ENCODE peak calls at places on chromosomes 13 and 19, in five cellular contexts. One of them, this sample, is unnamed.

GRCh38 chr19:41521860-41522555 is 54.0 kb upstream of the CEACAM21 start:
- DNase-seq in fibroblast of the conjunctiva: no peak
- DNase-seq in stimulated activated CD4-positive, alpha-beta T cell treated with anti-CD3 and anti-CD28 coated beads, TNF-alpha, amount 100 ng/mL, for 24 hours: peak; percentile 33
- DNase-seq in NCI-H748 treated with DMSO at 0.1 percent for 48 hours: no peak
- DNase-seq in non-pigmented ciliary epithelial cell: no peak
- DNase-seq in this sample: no peak

GRCh38 chr13:25468330-25469178 is 96.8 kb downstream of the ATP8A2 start:
- DNase-seq in NCI-H748 treated with DMSO at 0.1 percent for 48 hours: peak; percentile 93
- DNase-seq in fibroblast of the conjunctiva: no peak
- DNase-seq in non-pigmented ciliary epithelial cell: no peak
- DNase-seq in stimulated activated CD4-positive, alpha-beta T cell treated with anti-CD3 and anti-CD28 coated beads, TNF-alpha, amount 100 ng/mL, for 24 hours: peak; percentile 29
- DNase-seq in this sample: no peak

GRCh38 chr13:88456155-88456554 is 785.0 kb downstream of the SLITRK5 start:
- DNase-seq in non-pigmented ciliary epithelial cell: no peak
- DNase-seq in NCI-H748 treated with DMSO at 0.1 percent for 48 hours: no peak
- DNase-seq in stimulated activated CD4-positive, alpha-beta T cell treated with anti-CD3 and anti-CD28 coated beads, TNF-alpha, amount 100 ng/mL, for 24 hours: no peak
- DNase-seq in fibroblast of the conjunctiva: no peak
- DNase-seq in this sample: no peak

GRCh38 chr19:6393982-6394412 is 1.0 kb upstream of the GTF2F1 start:
- DNase-seq in non-pigmented ciliary epithelial cell: no peak
- DNase-seq in NCI-H748 treated with DMSO at 0.1 percent for 48 hours: no peak
- DNase-seq in fibroblast of the conjunctiva: no peak
- DNase-seq in stimulated activated CD4-positive, alpha-beta T cell treated with anti-CD3 and anti-CD28 coated beads, TNF-alpha, amount 100 ng/mL, for 24 hours: peak; percentile 77
- DNase-seq in this sample: no peak

GRCh38 chr13:65964672-65965071 is 1265.5 kb downstream of the PCDH9 start:
- DNase-seq in NCI-H748 treated with DMSO at 0.1 percent for 48 hours: no peak
- DNase-seq in fibroblast of the conjunctiva: no peak
- DNase-seq in stimulated activated CD4-positive, alpha-beta T cell treated with anti-CD3 and anti-CD28 coated beads, TNF-alpha, amount 100 ng/mL, for 24 hours: no peak
- DNase-seq in non-pigmented ciliary epithelial cell: no peak
- DNase-seq in this sample: no peak

GRCh38 chr13:114234266-114234644 is 442 bp upstream of the CDC16 start:
- DNase-seq in fibroblast of the conjunctiva: no peak
- DNase-seq in stimulated activated CD4-positive, alpha-beta T cell treated with anti-CD3 and anti-CD28 coated beads, TNF-alpha, amount 100 ng/mL, for 24 hours: no peak
- DNase-seq in non-pigmented ciliary epithelial cell: no peak
- DNase-seq in NCI-H748 treated with DMSO at 0.1 percent for 48 hours: no peak
- DNase-seq in this sample: no peak

GRCh38 chr19:53103141-53103902 is at the start of gene ZNF160:
- DNase-seq in stimulated activated CD4-positive, alpha-beta T cell treated with anti-CD3 and anti-CD28 coated beads, TNF-alpha, amount 100 ng/mL, for 24 hours: peak; percentile 99
- DNase-seq in NCI-H748 treated with DMSO at 0.1 percent for 48 hours: peak; percentile 97
- DNase-seq in fibroblast of the conjunctiva: peak; percentile 91
- DNase-seq in non-pigmented ciliary epithelial cell: peak; percentile 84
- DNase-seq in this sample: peak; percentile 88

GRCh38 chr13:19960673-19961015 is 2.1 kb downstream of the ZMYM2 start:
- DNase-seq in NCI-H748 treated with DMSO at 0.1 percent for 48 hours: no peak
- DNase-seq in stimulated activated CD4-positive, alpha-beta T cell treated with anti-CD3 and anti-CD28 coated beads, TNF-alpha, amount 100 ng/mL, for 24 hours: no peak
- DNase-seq in non-pigmented ciliary epithelial cell: no peak
- DNase-seq in fibroblast of the conjunctiva: no peak
- DNase-seq in this sample: no peak

GRCh38 chr19:50361290-50362029 is 4.0 kb downstream of the NAPSA start:
- DNase-seq in stimulated activated CD4-positive, alpha-beta T cell treated with anti-CD3 and anti-CD28 coated beads, TNF-alpha, amount 100 ng/mL, for 24 hours: no peak
- DNase-seq in non-pigmented ciliary epithelial cell: no peak
- DNase-seq in NCI-H748 treated with DMSO at 0.1 percent for 48 hours: no peak
- DNase-seq in fibroblast of the conjunctiva: no peak
- DNase-seq in this sample: no peak

GRCh38 chr13:105462981-105463380 is 1072.5 kb downstream of the EFNB2 start:
- DNase-seq in non-pigmented ciliary epithelial cell: no peak
- DNase-seq in stimulated activated CD4-positive, alpha-beta T cell treated with anti-CD3 and anti-CD28 coated beads, TNF-alpha, amount 100 ng/mL, for 24 hours: no peak
- DNase-seq in fibroblast of the conjunctiva: no peak
- DNase-seq in NCI-H748 treated with DMSO at 0.1 percent for 48 hours: no peak
- DNase-seq in this sample: no peak

GRCh38 chr19:4724252-4724514 is 541 bp upstream of the DPP9 start:
- DNase-seq in non-pigmented ciliary epithelial cell: no peak
- DNase-seq in fibroblast of the conjunctiva: no peak
- DNase-seq in stimulated activated CD4-positive, alpha-beta T cell treated with anti-CD3 and anti-CD28 coated beads, TNF-alpha, amount 100 ng/mL, for 24 hours: no peak
- DNase-seq in NCI-H748 treated with DMSO at 0.1 percent for 48 hours: no peak
- DNase-seq in this sample: no peak

GRCh38 chr13:105341758-105342157 is 1193.7 kb downstream of the EFNB2 start:
- DNase-seq in stimulated activated CD4-positive, alpha-beta T cell treated with anti-CD3 and anti-CD28 coated beads, TNF-alpha, amount 100 ng/mL, for 24 hours: no peak
- DNase-seq in NCI-H748 treated with DMSO at 0.1 percent for 48 hours: no peak
- DNase-seq in fibroblast of the conjunctiva: no peak
- DNase-seq in non-pigmented ciliary epithelial cell: no peak
- DNase-seq in this sample: no peak

GRCh38 chr19:54035215-54036178 is 28.2 kb downstream of the VSTM1 start:
- DNase-seq in stimulated activated CD4-positive, alpha-beta T cell treated with anti-CD3 and anti-CD28 coated beads, TNF-alpha, amount 100 ng/mL, for 24 hours: no peak
- DNase-seq in non-pigmented ciliary epithelial cell: peak; percentile 58
- DNase-seq in fibroblast of the conjunctiva: peak; percentile 62
- DNase-seq in NCI-H748 treated with DMSO at 0.1 percent for 48 hours: no peak
- DNase-seq in this sample: peak; percentile 50

GRCh38 chr13:75279834-75280369 is 202.1 kb downstream of the TBC1D4 start:
- DNase-seq in stimulated activated CD4-positive, alpha-beta T cell treated with anti-CD3 and anti-CD28 coated beads, TNF-alpha, amount 100 ng/mL, for 24 hours: no peak
- DNase-seq in non-pigmented ciliary epithelial cell: no peak
- DNase-seq in NCI-H748 treated with DMSO at 0.1 percent for 48 hours: peak; percentile 2
- DNase-seq in fibroblast of the conjunctiva: no peak
- DNase-seq in this sample: no peak

GRCh38 chr19:50190439-50190891 is 13.0 kb upstream of the MYH14 start:
- DNase-seq in non-pigmented ciliary epithelial cell: no peak
- DNase-seq in fibroblast of the conjunctiva: no peak
- DNase-seq in stimulated activated CD4-positive, alpha-beta T cell treated with anti-CD3 and anti-CD28 coated beads, TNF-alpha, amount 100 ng/mL, for 24 hours: no peak
- DNase-seq in NCI-H748 treated with DMSO at 0.1 percent for 48 hours: no peak
- DNase-seq in this sample: no peak

GRCh38 chr19:10013316-10013715 is at the start of gene RDH8:
- DNase-seq in non-pigmented ciliary epithelial cell: no peak
- DNase-seq in fibroblast of the conjunctiva: no peak
- DNase-seq in NCI-H748 treated with DMSO at 0.1 percent for 48 hours: no peak
- DNase-seq in stimulated activated CD4-positive, alpha-beta T cell treated with anti-CD3 and anti-CD28 coated beads, TNF-alpha, amount 100 ng/mL, for 24 hours: no peak
- DNase-seq in this sample: no peak

GRCh38 chr19:1189419-1189818 is 15.4 kb upstream of the SBNO2 start:
- DNase-seq in fibroblast of the conjunctiva: no peak
- DNase-seq in NCI-H748 treated with DMSO at 0.1 percent for 48 hours: no peak
- DNase-seq in stimulated activated CD4-positive, alpha-beta T cell treated with anti-CD3 and anti-CD28 coated beads, TNF-alpha, amount 100 ng/mL, for 24 hours: peak; percentile 57
- DNase-seq in non-pigmented ciliary epithelial cell: no peak
- DNase-seq in this sample: no peak

GRCh38 chr19:6373813-6374108 is 1.2 kb downstream of the ALKBH7 start:
- DNase-seq in NCI-H748 treated with DMSO at 0.1 percent for 48 hours: no peak
- DNase-seq in fibroblast of the conjunctiva: no peak
- DNase-seq in stimulated activated CD4-positive, alpha-beta T cell treated with anti-CD3 and anti-CD28 coated beads, TNF-alpha, amount 100 ng/mL, for 24 hours: no peak
- DNase-seq in non-pigmented ciliary epithelial cell: no peak
- DNase-seq in this sample: no peak

GRCh38 chr19:36489920-36490415 is 607 bp upstream of the ZNF566 start:
- DNase-seq in NCI-H748 treated with DMSO at 0.1 percent for 48 hours: peak; percentile 98
- DNase-seq in stimulated activated CD4-positive, alpha-beta T cell treated with anti-CD3 and anti-CD28 coated beads, TNF-alpha, amount 100 ng/mL, for 24 hours: peak; percentile 61
- DNase-seq in non-pigmented ciliary epithelial cell: peak; percentile 82
- DNase-seq in fibroblast of the conjunctiva: peak; percentile 91
- DNase-seq in this sample: peak; percentile 84

GRCh38 chr13:44969858-44970484 is 19.3 kb downstream of the NUFIP1 start:
- DNase-seq in non-pigmented ciliary epithelial cell: no peak
- DNase-seq in fibroblast of the conjunctiva: peak; percentile 51
- DNase-seq in NCI-H748 treated with DMSO at 0.1 percent for 48 hours: peak; percentile 67
- DNase-seq in stimulated activated CD4-positive, alpha-beta T cell treated with anti-CD3 and anti-CD28 coated beads, TNF-alpha, amount 100 ng/mL, for 24 hours: no peak
- DNase-seq in this sample: peak; percentile 34

GRCh38 chr19:54339646-54340358 is 840 bp upstream of the LILRA4 start:
- DNase-seq in fibroblast of the conjunctiva: no peak
- DNase-seq in non-pigmented ciliary epithelial cell: no peak
- DNase-seq in NCI-H748 treated with DMSO at 0.1 percent for 48 hours: no peak
- DNase-seq in stimulated activated CD4-positive, alpha-beta T cell treated with anti-CD3 and anti-CD28 coated beads, TNF-alpha, amount 100 ng/mL, for 24 hours: no peak
- DNase-seq in this sample: no peak

GRCh38 chr13:110984798-110985197 is 69.9 kb upstream of the ANKRD10 start:
- DNase-seq in fibroblast of the conjunctiva: no peak
- DNase-seq in NCI-H748 treated with DMSO at 0.1 percent for 48 hours: no peak
- DNase-seq in stimulated activated CD4-positive, alpha-beta T cell treated with anti-CD3 and anti-CD28 coated beads, TNF-alpha, amount 100 ng/mL, for 24 hours: no peak
- DNase-seq in non-pigmented ciliary epithelial cell: no peak
- DNase-seq in this sample: no peak

GRCh38 chr19:18173054-18173571 is 500 bp upstream of the IFI30 start:
- DNase-seq in stimulated activated CD4-positive, alpha-beta T cell treated with anti-CD3 and anti-CD28 coated beads, TNF-alpha, amount 100 ng/mL, for 24 hours: no peak
- DNase-seq in NCI-H748 treated with DMSO at 0.1 percent for 48 hours: no peak
- DNase-seq in non-pigmented ciliary epithelial cell: no peak
- DNase-seq in fibroblast of the conjunctiva: no peak
- DNase-seq in this sample: no peak

GRCh38 chr13:44234566-44234965 is 139.1 kb upstream of the SERP2 start:
- DNase-seq in fibroblast of the conjunctiva: no peak
- DNase-seq in NCI-H748 treated with DMSO at 0.1 percent for 48 hours: no peak
- DNase-seq in non-pigmented ciliary epithelial cell: no peak
- DNase-seq in stimulated activated CD4-positive, alpha-beta T cell treated with anti-CD3 and anti-CD28 coated beads, TNF-alpha, amount 100 ng/mL, for 24 hours: no peak
- DNase-seq in this sample: no peak

GRCh38 chr13:27004389-27004788 is 167.2 kb downstream of the USP12 start:
- DNase-seq in NCI-H748 treated with DMSO at 0.1 percent for 48 hours: no peak
- DNase-seq in fibroblast of the conjunctiva: no peak
- DNase-seq in stimulated activated CD4-positive, alpha-beta T cell treated with anti-CD3 and anti-CD28 coated beads, TNF-alpha, amount 100 ng/mL, for 24 hours: no peak
- DNase-seq in non-pigmented ciliary epithelial cell: no peak
- DNase-seq in this sample: no peak

GRCh38 chr13:38086721-38087120 is 217.1 kb upstream of the TRPC4 start:
- DNase-seq in fibroblast of the conjunctiva: no peak
- DNase-seq in non-pigmented ciliary epithelial cell: no peak
- DNase-seq in NCI-H748 treated with DMSO at 0.1 percent for 48 hours: no peak
- DNase-seq in stimulated activated CD4-positive, alpha-beta T cell treated with anti-CD3 and anti-CD28 coated beads, TNF-alpha, amount 100 ng/mL, for 24 hours: no peak
- DNase-seq in this sample: no peak

GRCh38 chr13:100363351-100363750 is 225.2 kb downstream of the GGACT start:
- DNase-seq in fibroblast of the conjunctiva: no peak
- DNase-seq in NCI-H748 treated with DMSO at 0.1 percent for 48 hours: peak; percentile 24
- DNase-seq in stimulated activated CD4-positive, alpha-beta T cell treated with anti-CD3 and anti-CD28 coated beads, TNF-alpha, amount 100 ng/mL, for 24 hours: no peak
- DNase-seq in non-pigmented ciliary epithelial cell: peak; percentile 51
- DNase-seq in this sample: peak; percentile 26

GRCh38 chr19:4430760-4431159 is 26.8 kb downstream of the UBXN6 start:
- DNase-seq in stimulated activated CD4-positive, alpha-beta T cell treated with anti-CD3 and anti-CD28 coated beads, TNF-alpha, amount 100 ng/mL, for 24 hours: no peak
- DNase-seq in fibroblast of the conjunctiva: no peak
- DNase-seq in NCI-H748 treated with DMSO at 0.1 percent for 48 hours: no peak
- DNase-seq in non-pigmented ciliary epithelial cell: no peak
- DNase-seq in this sample: no peak

This sample was measured in AG04450.